ENCODE peak calls at places on chromosomes 16 and 17, in ten cellular contexts. One of them, this sample, is unnamed.

GRCh38 chr16:2598723-2599122 is 60.9 kb downstream of the PDPK1 start:
- DNase-seq in lower leg skin: no peak
- DNase-seq in RPMI7951: no peak
- DNase-seq in hepatic stellate cell: no peak
- DNase-seq in effector memory CD8-positive, alpha-beta T cell: no peak
- DNase-seq in activated gamma-delta T cell treated with anti-CD3 and anti-CD28 coated beads, Interleukin-2, amount 50 U/mL, for 16 hours: no peak
- DNase-seq in stimulated activated CD8-positive, alpha-beta memory T cell treated with anti-CD3 and anti-CD28 coated beads, Interleukin-2, amount 100 ng/mL, for 1 hour: no peak
- DNase-seq in neural crest cell: no peak
- DNase-seq in activated CD4-positive, CD25-positive, alpha-beta regulatory T cell treated with anti-CD3 and anti-CD28 coated beads, Interleukin-2, amount 50 U/mL, for 16 hours: no peak
- DNase-seq in activated T-cell treated with anti-CD3 and anti-CD28 coated beads, Interleukin-2, amount 50 U/mL, for 72 hours: no peak
- DNase-seq in this sample: no peak

GRCh38 chr17:73546770-73547345 is 97.4 kb downstream of the SDK2 start:
- DNase-seq in lower leg skin: peak
- DNase-seq in RPMI7951: peak
- DNase-seq in hepatic stellate cell: no peak
- DNase-seq in effector memory CD8-positive, alpha-beta T cell: peak
- DNase-seq in activated gamma-delta T cell treated with anti-CD3 and anti-CD28 coated beads, Interleukin-2, amount 50 U/mL, for 16 hours: no peak
- DNase-seq in stimulated activated CD8-positive, alpha-beta memory T cell treated with anti-CD3 and anti-CD28 coated beads, Interleukin-2, amount 100 ng/mL, for 1 hour: no peak
- DNase-seq in neural crest cell: no peak
- DNase-seq in activated CD4-positive, CD25-positive, alpha-beta regulatory T cell treated with anti-CD3 and anti-CD28 coated beads, Interleukin-2, amount 50 U/mL, for 16 hours: no peak
- DNase-seq in activated T-cell treated with anti-CD3 and anti-CD28 coated beads, Interleukin-2, amount 50 U/mL, for 72 hours: peak
- DNase-seq in this sample: no peak

GRCh38 chr17:2871720-2872119 is 75.5 kb downstream of the RAP1GAP2 start:
- DNase-seq in lower leg skin: no peak
- DNase-seq in RPMI7951: no peak
- DNase-seq in hepatic stellate cell: no peak
- DNase-seq in effector memory CD8-positive, alpha-beta T cell: no peak
- DNase-seq in activated gamma-delta T cell treated with anti-CD3 and anti-CD28 coated beads, Interleukin-2, amount 50 U/mL, for 16 hours: no peak
- DNase-seq in stimulated activated CD8-positive, alpha-beta memory T cell treated with anti-CD3 and anti-CD28 coated beads, Interleukin-2, amount 100 ng/mL, for 1 hour: no peak
- DNase-seq in neural crest cell: no peak
- DNase-seq in activated CD4-positive, CD25-positive, alpha-beta regulatory T cell treated with anti-CD3 and anti-CD28 coated beads, Interleukin-2, amount 50 U/mL, for 16 hours: no peak
- DNase-seq in activated T-cell treated with anti-CD3 and anti-CD28 coated beads, Interleukin-2, amount 50 U/mL, for 72 hours: no peak
- DNase-seq in this sample: no peak

GRCh38 chr16:6562985-6563384 is 769.7 kb upstream of the RBFOX1 start:
- DNase-seq in lower leg skin: no peak
- DNase-seq in RPMI7951: no peak
- DNase-seq in hepatic stellate cell: no peak
- DNase-seq in effector memory CD8-positive, alpha-beta T cell: no peak
- DNase-seq in activated gamma-delta T cell treated with anti-CD3 and anti-CD28 coated beads, Interleukin-2, amount 50 U/mL, for 16 hours: no peak
- DNase-seq in stimulated activated CD8-positive, alpha-beta memory T cell treated with anti-CD3 and anti-CD28 coated beads, Interleukin-2, amount 100 ng/mL, for 1 hour: no peak
- DNase-seq in neural crest cell: no peak
- DNase-seq in activated CD4-positive, CD25-positive, alpha-beta regulatory T cell treated with anti-CD3 and anti-CD28 coated beads, Interleukin-2, amount 50 U/mL, for 16 hours: no peak
- DNase-seq in activated T-cell treated with anti-CD3 and anti-CD28 coated beads, Interleukin-2, amount 50 U/mL, for 72 hours: no peak
- DNase-seq in this sample: no peak

GRCh38 chr17:33396818-33397217 is 103.7 kb upstream of the ASIC2 start:
- DNase-seq in lower leg skin: no peak
- DNase-seq in RPMI7951: no peak
- DNase-seq in hepatic stellate cell: no peak
- DNase-seq in effector memory CD8-positive, alpha-beta T cell: no peak
- DNase-seq in activated gamma-delta T cell treated with anti-CD3 and anti-CD28 coated beads, Interleukin-2, amount 50 U/mL, for 16 hours: no peak
- DNase-seq in stimulated activated CD8-positive, alpha-beta memory T cell treated with anti-CD3 and anti-CD28 coated beads, Interleukin-2, amount 100 ng/mL, for 1 hour: no peak
- DNase-seq in neural crest cell: no peak
- DNase-seq in activated CD4-positive, CD25-positive, alpha-beta regulatory T cell treated with anti-CD3 and anti-CD28 coated beads, Interleukin-2, amount 50 U/mL, for 16 hours: no peak
- DNase-seq in activated T-cell treated with anti-CD3 and anti-CD28 coated beads, Interleukin-2, amount 50 U/mL, for 72 hours: no peak
- DNase-seq in this sample: no peak

GRCh38 chr17:70808596-70808995 is 639.3 kb downstream of the KCNJ2 start:
- DNase-seq in lower leg skin: no peak
- DNase-seq in RPMI7951: no peak
- DNase-seq in hepatic stellate cell: no peak
- DNase-seq in effector memory CD8-positive, alpha-beta T cell: no peak
- DNase-seq in activated gamma-delta T cell treated with anti-CD3 and anti-CD28 coated beads, Interleukin-2, amount 50 U/mL, for 16 hours: no peak
- DNase-seq in stimulated activated CD8-positive, alpha-beta memory T cell treated with anti-CD3 and anti-CD28 coated beads, Interleukin-2, amount 100 ng/mL, for 1 hour: no peak
- DNase-seq in neural crest cell: no peak
- DNase-seq in activated CD4-positive, CD25-positive, alpha-beta regulatory T cell treated with anti-CD3 and anti-CD28 coated beads, Interleukin-2, amount 50 U/mL, for 16 hours: no peak
- DNase-seq in activated T-cell treated with anti-CD3 and anti-CD28 coated beads, Interleukin-2, amount 50 U/mL, for 72 hours: no peak
- DNase-seq in this sample: no peak

GRCh38 chr16:67154578-67155304 is 3.9 kb upstream of the B3GNT9 start:
- DNase-seq in lower leg skin: no peak
- DNase-seq in RPMI7951: no peak
- DNase-seq in hepatic stellate cell: no peak
- DNase-seq in effector memory CD8-positive, alpha-beta T cell: no peak
- DNase-seq in activated gamma-delta T cell treated with anti-CD3 and anti-CD28 coated beads, Interleukin-2, amount 50 U/mL, for 16 hours: no peak
- DNase-seq in stimulated activated CD8-positive, alpha-beta memory T cell treated with anti-CD3 and anti-CD28 coated beads, Interleukin-2, amount 100 ng/mL, for 1 hour: no peak
- DNase-seq in neural crest cell: no peak
- DNase-seq in activated CD4-positive, CD25-positive, alpha-beta regulatory T cell treated with anti-CD3 and anti-CD28 coated beads, Interleukin-2, amount 50 U/mL, for 16 hours: no peak
- DNase-seq in activated T-cell treated with anti-CD3 and anti-CD28 coated beads, Interleukin-2, amount 50 U/mL, for 72 hours: no peak
- DNase-seq in this sample: no peak

GRCh38 chr16:4891886-4892216 is 44.6 kb downstream of the UBN1 start:
- DNase-seq in lower leg skin: no peak
- DNase-seq in RPMI7951: no peak
- DNase-seq in hepatic stellate cell: no peak
- DNase-seq in effector memory CD8-positive, alpha-beta T cell: no peak
- DNase-seq in activated gamma-delta T cell treated with anti-CD3 and anti-CD28 coated beads, Interleukin-2, amount 50 U/mL, for 16 hours: no peak
- DNase-seq in stimulated activated CD8-positive, alpha-beta memory T cell treated with anti-CD3 and anti-CD28 coated beads, Interleukin-2, amount 100 ng/mL, for 1 hour: no peak
- DNase-seq in neural crest cell: no peak
- DNase-seq in activated CD4-positive, CD25-positive, alpha-beta regulatory T cell treated with anti-CD3 and anti-CD28 coated beads, Interleukin-2, amount 50 U/mL, for 16 hours: no peak
- DNase-seq in activated T-cell treated with anti-CD3 and anti-CD28 coated beads, Interleukin-2, amount 50 U/mL, for 72 hours: no peak
- DNase-seq in this sample: no peak

GRCh38 chr17:12977008-12977751 is 40.6 kb downstream of the ELAC2 start:
- DNase-seq in lower leg skin: no peak
- DNase-seq in RPMI7951: no peak
- DNase-seq in hepatic stellate cell: no peak
- DNase-seq in effector memory CD8-positive, alpha-beta T cell: no peak
- DNase-seq in activated gamma-delta T cell treated with anti-CD3 and anti-CD28 coated beads, Interleukin-2, amount 50 U/mL, for 16 hours: no peak
- DNase-seq in stimulated activated CD8-positive, alpha-beta memory T cell treated with anti-CD3 and anti-CD28 coated beads, Interleukin-2, amount 100 ng/mL, for 1 hour: no peak
- DNase-seq in neural crest cell: no peak
- DNase-seq in activated CD4-positive, CD25-positive, alpha-beta regulatory T cell treated with anti-CD3 and anti-CD28 coated beads, Interleukin-2, amount 50 U/mL, for 16 hours: no peak
- DNase-seq in activated T-cell treated with anti-CD3 and anti-CD28 coated beads, Interleukin-2, amount 50 U/mL, for 72 hours: no peak
- DNase-seq in this sample: no peak

GRCh38 chr17:75695141-75695829 is 26.0 kb upstream of the ITGB4 start:
- DNase-seq in lower leg skin: no peak
- DNase-seq in RPMI7951: peak
- DNase-seq in hepatic stellate cell: no peak
- DNase-seq in effector memory CD8-positive, alpha-beta T cell: no peak
- DNase-seq in activated gamma-delta T cell treated with anti-CD3 and anti-CD28 coated beads, Interleukin-2, amount 50 U/mL, for 16 hours: no peak
- DNase-seq in stimulated activated CD8-positive, alpha-beta memory T cell treated with anti-CD3 and anti-CD28 coated beads, Interleukin-2, amount 100 ng/mL, for 1 hour: no peak
- DNase-seq in neural crest cell: no peak
- DNase-seq in activated CD4-positive, CD25-positive, alpha-beta regulatory T cell treated with anti-CD3 and anti-CD28 coated beads, Interleukin-2, amount 50 U/mL, for 16 hours: no peak
- DNase-seq in activated T-cell treated with anti-CD3 and anti-CD28 coated beads, Interleukin-2, amount 50 U/mL, for 72 hours: no peak
- DNase-seq in this sample: no peak

GRCh38 chr16:85394511-85395206 is 218.5 kb upstream of the GSE1 start:
- DNase-seq in lower leg skin: no peak
- DNase-seq in RPMI7951: no peak
- DNase-seq in hepatic stellate cell: no peak
- DNase-seq in effector memory CD8-positive, alpha-beta T cell: no peak
- DNase-seq in activated gamma-delta T cell treated with anti-CD3 and anti-CD28 coated beads, Interleukin-2, amount 50 U/mL, for 16 hours: no peak
- DNase-seq in stimulated activated CD8-positive, alpha-beta memory T cell treated with anti-CD3 and anti-CD28 coated beads, Interleukin-2, amount 100 ng/mL, for 1 hour: no peak
- DNase-seq in neural crest cell: no peak
- DNase-seq in activated CD4-positive, CD25-positive, alpha-beta regulatory T cell treated with anti-CD3 and anti-CD28 coated beads, Interleukin-2, amount 50 U/mL, for 16 hours: no peak
- DNase-seq in activated T-cell treated with anti-CD3 and anti-CD28 coated beads, Interleukin-2, amount 50 U/mL, for 72 hours: no peak
- DNase-seq in this sample: no peak

GRCh38 chr16:23580391-23580790 is 15.7 kb downstream of the NDUFAB1 start:
- DNase-seq in lower leg skin: no peak
- DNase-seq in RPMI7951: no peak
- DNase-seq in hepatic stellate cell: no peak
- DNase-seq in effector memory CD8-positive, alpha-beta T cell: no peak
- DNase-seq in activated gamma-delta T cell treated with anti-CD3 and anti-CD28 coated beads, Interleukin-2, amount 50 U/mL, for 16 hours: no peak
- DNase-seq in stimulated activated CD8-positive, alpha-beta memory T cell treated with anti-CD3 and anti-CD28 coated beads, Interleukin-2, amount 100 ng/mL, for 1 hour: no peak
- DNase-seq in neural crest cell: no peak
- DNase-seq in activated CD4-positive, CD25-positive, alpha-beta regulatory T cell treated with anti-CD3 and anti-CD28 coated beads, Interleukin-2, amount 50 U/mL, for 16 hours: no peak
- DNase-seq in activated T-cell treated with anti-CD3 and anti-CD28 coated beads, Interleukin-2, amount 50 U/mL, for 72 hours: no peak
- DNase-seq in this sample: no peak

GRCh38 chr17:47726796-47727703 is 6.0 kb upstream of the TBX21 start:
- DNase-seq in lower leg skin: no peak
- DNase-seq in RPMI7951: no peak
- DNase-seq in hepatic stellate cell: no peak
- DNase-seq in effector memory CD8-positive, alpha-beta T cell: no peak
- DNase-seq in activated gamma-delta T cell treated with anti-CD3 and anti-CD28 coated beads, Interleukin-2, amount 50 U/mL, for 16 hours: no peak
- DNase-seq in stimulated activated CD8-positive, alpha-beta memory T cell treated with anti-CD3 and anti-CD28 coated beads, Interleukin-2, amount 100 ng/mL, for 1 hour: no peak
- DNase-seq in neural crest cell: no peak
- DNase-seq in activated CD4-positive, CD25-positive, alpha-beta regulatory T cell treated with anti-CD3 and anti-CD28 coated beads, Interleukin-2, amount 50 U/mL, for 16 hours: no peak
- DNase-seq in activated T-cell treated with anti-CD3 and anti-CD28 coated beads, Interleukin-2, amount 50 U/mL, for 72 hours: peak
- DNase-seq in this sample: no peak

This sample was measured in brain microvascular endothelial cell.